ENCODE peak calls at places on chromosome 18, in four cellular contexts. Z is heart left ventricle; D is A673; Y is CD8-positive, alpha-beta T cell. O is an unnamed sample. For H3K4me1 and H3K36me3, the result is how much of the 10 kb centered on the place peaks cover.

GRCh38 chr18:4017479-4017878 is 437.6 kb downstream of the DLGAP1 start:
- DNase-seq in D (peak), Z (no peak), Y (no peak), O (no peak)

GRCh38 chr18:68800075-68800474 is 2.2 kb downstream of the CCDC102B start:
- DNase-seq in Y (no peak), Z (no peak), D (no peak), O (no peak)

GRCh38 chr18:5543036-5543671 is 643 bp downstream of the EPB41L3 start:
- DNase-seq in D (no peak), Y (no peak), Z (no peak), O (no peak)

GRCh38 chr18:37654034-37654433 is 88.4 kb upstream of the CELF4 start:
- DNase-seq in Z (no peak), Y (no peak), D (no peak), O (no peak)

GRCh38 chr18:10745971-10746370 is 220.1 kb downstream of the NAPG start:
- DNase-seq in D (no peak), Z (no peak), Y (no peak), O (no peak)

GRCh38 chr18:50277935-50278334 is 3.4 kb downstream of the MBD1 start:
- DNase-seq in D (no peak), Z (no peak), Y (no peak), O (no peak)

GRCh38 chr18:76960528-76961035 is 138.2 kb downstream of the ZNF236 start:
- DNase-seq in D (no peak), Y (no peak), Z (no peak), O (no peak)

GRCh38 chr18:44887227-44887631 is 206.5 kb downstream of the SETBP1 start:
- DNase-seq in D (peak), Y (no peak), Z (peak), O (no peak)

GRCh38 chr18:44342167-44342566 is 338.5 kb upstream of the SETBP1 start:
- DNase-seq in Z (no peak), Y (no peak), D (no peak), O (no peak)

GRCh38 chr18:22408059-22408458 is 9.7 kb downstream of the CTAGE1 start:
- DNase-seq in Y (no peak), Z (no peak), D (no peak), O (no peak)

GRCh38 chr18:27861539-27861938 is 315.4 kb downstream of the CDH2 start:
- DNase-seq in D (peak), Y (no peak), Z (no peak), O (peak)

GRCh38 chr18:78739843-78740677 is 239.6 kb upstream of the SALL3 start:
- DNase-seq in Z (no peak), D (no peak), Y (no peak), O (no peak)

GRCh38 chr18:73461780-73462059 is 593.9 kb upstream of the NETO1 start:
- DNase-seq in Y (no peak), Z (no peak), D (peak), O (no peak)

GRCh38 chr18:69845588-69846506 is 101.8 kb downstream of the CD226 start:
- DNase-seq in Z (no peak), Y (no peak), D (peak), O (no peak)

GRCh38 chr18:27605107-27605834 is 420.2 kb upstream of the CHST9 start:
- DNase-seq in Z (peak), D (peak), Y (no peak), O (peak)

GRCh38 chr18:26506012-26506411 is 42.3 kb downstream of the KCTD1 start:
- DNase-seq in Y (no peak), Z (no peak), D (no peak), O (no peak)

GRCh38 chr18:13287372-13287771 is 68.8 kb downstream of the LDLRAD4 start:
- DNase-seq in Y (no peak), Z (no peak), D (no peak), O (no peak)

GRCh38 chr18:54119524-54120019 is 104.9 kb downstream of the MBD2 start:
- DNase-seq in Z (no peak), D (peak), Y (no peak), O (peak)

GRCh38 chr18:51559198-51559901 is 361.9 kb upstream of the MEX3C start:
- DNase-seq in Y (no peak), Z (no peak), D (no peak), O (no peak)

GRCh38 chr18:77052656-77053309 is 79.8 kb downstream of the MBP start:
- DNase-seq in Z (no peak), Y (no peak), D (no peak), O (peak)

GRCh38 chr18:51617167-51617566 is 419.7 kb upstream of the MEX3C start:
- DNase-seq in Y (no peak), Z (no peak), D (no peak), O (no peak)

GRCh38 chr18:13548944-13549878 is 177.1 kb downstream of the FAM210A start:
- DNase-seq in Y (no peak), D (no peak), Z (no peak), O (no peak)

GRCh38 chr18:13451661-13452447 is 233.3 kb downstream of the LDLRAD4 start:
- DNase-seq in Y (no peak), D (peak), Z (no peak), O (no peak)

GRCh38 chr18:24421831-24422230 is 4.6 kb upstream of the IMPACT start:
- DNase-seq in Z (no peak), Y (no peak), D (no peak), O (no peak)

GRCh38 chr18:53941601-53942335 is 282.7 kb downstream of the MBD2 start:
- DNase-seq in D (peak), Z (no peak), Y (no peak), O (no peak)

GRCh38 chr18:49070552-49070951 is 119.8 kb upstream of the SMAD7 start:
- DNase-seq in D (no peak), Z (no peak), Y (no peak), O (no peak)

GRCh38 chr18:10248738-10249137 is 205.7 kb upstream of the APCDD1 start:
- DNase-seq in D (no peak), Z (no peak), Y (no peak), O (no peak)

GRCh38 chr18:68428026-68428425 is 286.9 kb downstream of the TMX3 start:
- DNase-seq in D (peak), Z (peak), Y (no peak), O (peak)

GRCh38 chr18:457120-457519 is 43.4 kb downstream of the COLEC12 start:
- DNase-seq in Y (no peak), Z (peak), D (peak), O (peak)

GRCh38 chr18:36829362-36830140 is 624 bp downstream of the KIAA1328 start:
- DNase-seq in Z (no peak), Y (no peak), D (no peak), O (no peak)

GRCh38 chr18:23619388-23619873 is 33.1 kb upstream of the NPC1 start:
- DNase-seq in D (no peak), Z (no peak), Y (no peak), O (no peak)

GRCh38 chr18:35581555-35582309 is at the start of gene GALNT1:
- DNase-seq in D (no peak), Z (peak), Y (peak), O (peak)

GRCh38 chr18:23662309-23663263 is at the start of gene ANKRD29:
- DNase-seq in Y (peak), Z (peak), D (peak), O (peak)

DNA sequence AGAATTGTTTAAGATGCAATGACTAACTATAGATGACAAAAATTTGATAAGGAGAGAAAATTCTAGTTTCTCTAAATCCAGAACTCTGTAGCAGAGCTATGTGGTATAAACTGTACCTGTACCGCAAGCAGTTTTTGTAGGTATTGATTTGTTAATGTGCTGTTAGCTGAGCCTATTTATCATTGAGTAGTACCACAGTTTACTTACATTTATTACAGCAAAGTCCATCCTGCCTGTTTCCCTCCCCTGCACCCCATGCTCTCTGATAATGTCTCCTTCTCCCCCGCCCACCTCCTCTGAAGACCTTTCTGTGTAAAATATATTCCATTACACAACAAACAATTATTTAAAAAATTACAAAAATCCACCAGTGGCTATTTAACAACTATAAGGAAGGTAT is 170.6 kb downstream of the RNF152 start:
- DNase-seq in D (no peak), Z (no peak), Y (no peak), O (no peak)
- H3K4me1 ChIP-seq in D (under half), Z (under half), Y (under half), O (under half)

GRCh38 chr18:29083545-29083944 is 906.6 kb upstream of the CDH2 start:
- DNase-seq in Z (no peak), Y (no peak), D (peak), O (no peak)
- H3K4me3 ChIP-seq in Z (no peak), Y (no peak), D (no peak), O (no peak)

GRCh38 chr18:2932247-2933181 is 80.4 kb downstream of the LPIN2 start:
- DNase-seq in Y (no peak), D (peak), Z (no peak), O (no peak)
- H3K36me3 ChIP-seq in Y (under half), D (under half), Z (under half), O (under half)

GRCh38 chr18:79935098-79935480 is 16.4 kb downstream of the SLC66A2 start:
- DNase-seq in Z (peak), Y (no peak), D (no peak), O (no peak)

GRCh38 chr18:79935925-79936324 is 15.5 kb downstream of the SLC66A2 start:
- DNase-seq in D (no peak), Z (peak), Y (no peak), O (no peak)

GRCh38 chr18:79935499-79935898 is 16.0 kb downstream of the SLC66A2 start:
- DNase-seq in Z (peak), D (no peak), Y (no peak), O (no peak)

GRCh38 chr18:79933765-79934164 is 17.7 kb downstream of the SLC66A2 start:
- DNase-seq in Z (peak), Y (no peak), D (no peak), O (no peak)

GRCh38 chr18:79934311-79935097 is 16.9 kb downstream of the SLC66A2 start:
- DNase-seq in Z (peak), Y (no peak), D (no peak), O (no peak)
- H3K4me1 ChIP-seq in Z (under half), Y (under half), D (under half), O (under half)

DNA sequence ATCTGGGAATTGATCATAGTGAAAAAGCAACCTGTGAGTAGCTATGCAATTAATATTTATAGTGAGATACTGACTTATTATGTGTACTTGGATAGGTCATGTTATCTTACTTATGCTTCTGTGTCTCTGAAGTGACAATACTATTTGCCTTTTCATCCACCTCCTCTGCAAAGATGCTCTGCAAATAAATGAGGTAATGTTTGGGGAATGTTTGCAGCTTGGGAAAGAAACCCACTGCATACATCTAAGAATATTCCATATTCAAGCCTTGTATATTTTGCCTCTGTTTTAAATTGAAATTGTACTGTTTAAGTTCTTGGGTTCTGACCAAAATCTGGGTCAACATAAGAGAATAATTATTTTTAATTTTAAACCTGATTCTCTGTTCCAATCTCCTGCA is 217.4 kb upstream of the DTNA start:
- DNase-seq in Z (no peak), Y (no peak), D (peak), O (no peak)
- H3K4me3 ChIP-seq in Z (peak), Y (no peak), D (peak), O (no peak)

DNA sequence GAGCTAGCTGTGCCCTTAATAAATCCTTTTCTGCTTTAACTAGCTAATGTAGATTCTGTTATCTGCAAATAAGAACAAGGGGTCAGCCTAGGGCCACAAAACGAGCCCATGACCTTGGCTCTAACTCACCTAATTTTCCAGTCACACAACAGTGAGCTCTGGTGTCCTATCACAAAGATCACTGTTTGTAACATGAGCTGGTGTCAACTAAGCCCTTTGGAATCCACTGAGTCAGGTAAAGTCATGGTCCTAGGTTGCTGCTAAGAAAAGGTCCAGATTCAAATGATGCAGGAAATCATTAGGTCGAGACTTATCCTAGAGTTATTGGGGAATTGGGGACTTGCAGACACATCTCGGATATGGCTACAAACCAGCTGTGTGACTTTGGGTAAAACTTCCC is 49.9 kb downstream of the ST8SIA5 start:
- DNase-seq in D (no peak), Y (no peak), Z (no peak), O (no peak)
- H3K36me3 ChIP-seq in D (under half), Y (under half), Z (under half), O (under half)